ENCODE peak calls at places on chromosomes 13 and 19, in seven cellular contexts. One of them, this sample, is unnamed.

GRCh38 chr19:37059142-37059541 is 19.1 kb upstream of the ZNF420 start:
- DNase-seq in bronchial epithelial cell: no peak
- DNase-seq in GM23338: no peak
- DNase-seq in ovary: no peak
- DNase-seq in tibial nerve: no peak
- DNase-seq in endothelial cell: no peak
- DNase-seq in fibroblast of the aortic adventitia: no peak
- DNase-seq in this sample: no peak

GRCh38 chr19:41001243-41001971 is 10.3 kb downstream of the CYP2B6 start:
- DNase-seq in GM23338: peak
- DNase-seq in fibroblast of the aortic adventitia: no peak
- DNase-seq in ovary: no peak
- DNase-seq in endothelial cell: no peak
- DNase-seq in bronchial epithelial cell: no peak
- DNase-seq in tibial nerve: no peak
- DNase-seq in this sample: no peak

GRCh38 chr19:17821190-17821589 is at the start of gene INSL3:
- DNase-seq in endothelial cell: no peak
- DNase-seq in fibroblast of the aortic adventitia: no peak
- DNase-seq in GM23338: no peak
- DNase-seq in tibial nerve: no peak
- DNase-seq in ovary: no peak
- DNase-seq in bronchial epithelial cell: no peak
- DNase-seq in this sample: no peak

GRCh38 chr19:35788205-35788960 is 13.0 kb downstream of the ARHGAP33 start:
- DNase-seq in fibroblast of the aortic adventitia: no peak
- DNase-seq in GM23338: no peak
- DNase-seq in bronchial epithelial cell: no peak
- DNase-seq in ovary: no peak
- DNase-seq in endothelial cell: no peak
- DNase-seq in tibial nerve: no peak
- DNase-seq in this sample: no peak

GRCh38 chr19:17775991-17776803 is 18.7 kb upstream of the B3GNT3 start:
- DNase-seq in GM23338: no peak
- DNase-seq in fibroblast of the aortic adventitia: peak
- DNase-seq in bronchial epithelial cell: no peak
- DNase-seq in tibial nerve: no peak
- DNase-seq in endothelial cell: no peak
- DNase-seq in ovary: no peak
- DNase-seq in this sample: no peak

GRCh38 chr13:98622926-98623325 is 46.0 kb upstream of the STK24 start:
- DNase-seq in fibroblast of the aortic adventitia: no peak
- DNase-seq in bronchial epithelial cell: no peak
- DNase-seq in ovary: no peak
- DNase-seq in tibial nerve: no peak
- DNase-seq in endothelial cell: no peak
- DNase-seq in GM23338: no peak
- DNase-seq in this sample: no peak

GRCh38 chr13:114339779-114340534 is 25.7 kb downstream of the CHAMP1 start:
- DNase-seq in GM23338: peak
- DNase-seq in endothelial cell: no peak
- DNase-seq in bronchial epithelial cell: peak
- DNase-seq in ovary: no peak
- DNase-seq in tibial nerve: no peak
- DNase-seq in fibroblast of the aortic adventitia: peak
- DNase-seq in this sample: no peak

GRCh38 chr13:51452391-51453307 is at the start of gene INTS6:
- DNase-seq in endothelial cell: peak
- DNase-seq in GM23338: peak
- DNase-seq in bronchial epithelial cell: peak
- DNase-seq in fibroblast of the aortic adventitia: peak
- DNase-seq in ovary: peak
- DNase-seq in tibial nerve: peak
- DNase-seq in this sample: peak

GRCh38 chr19:35404879-35405622 is 34.2 kb downstream of the GPR42 start:
- DNase-seq in tibial nerve: no peak
- DNase-seq in GM23338: peak
- DNase-seq in ovary: no peak
- DNase-seq in fibroblast of the aortic adventitia: peak
- DNase-seq in endothelial cell: no peak
- DNase-seq in bronchial epithelial cell: peak
- DNase-seq in this sample: no peak

GRCh38 chr19:8614455-8614854 is 3.9 kb upstream of the ADAMTS10 start:
- DNase-seq in fibroblast of the aortic adventitia: no peak
- DNase-seq in GM23338: no peak
- DNase-seq in bronchial epithelial cell: no peak
- DNase-seq in ovary: no peak
- DNase-seq in tibial nerve: no peak
- DNase-seq in endothelial cell: no peak
- DNase-seq in this sample: no peak

DNA sequence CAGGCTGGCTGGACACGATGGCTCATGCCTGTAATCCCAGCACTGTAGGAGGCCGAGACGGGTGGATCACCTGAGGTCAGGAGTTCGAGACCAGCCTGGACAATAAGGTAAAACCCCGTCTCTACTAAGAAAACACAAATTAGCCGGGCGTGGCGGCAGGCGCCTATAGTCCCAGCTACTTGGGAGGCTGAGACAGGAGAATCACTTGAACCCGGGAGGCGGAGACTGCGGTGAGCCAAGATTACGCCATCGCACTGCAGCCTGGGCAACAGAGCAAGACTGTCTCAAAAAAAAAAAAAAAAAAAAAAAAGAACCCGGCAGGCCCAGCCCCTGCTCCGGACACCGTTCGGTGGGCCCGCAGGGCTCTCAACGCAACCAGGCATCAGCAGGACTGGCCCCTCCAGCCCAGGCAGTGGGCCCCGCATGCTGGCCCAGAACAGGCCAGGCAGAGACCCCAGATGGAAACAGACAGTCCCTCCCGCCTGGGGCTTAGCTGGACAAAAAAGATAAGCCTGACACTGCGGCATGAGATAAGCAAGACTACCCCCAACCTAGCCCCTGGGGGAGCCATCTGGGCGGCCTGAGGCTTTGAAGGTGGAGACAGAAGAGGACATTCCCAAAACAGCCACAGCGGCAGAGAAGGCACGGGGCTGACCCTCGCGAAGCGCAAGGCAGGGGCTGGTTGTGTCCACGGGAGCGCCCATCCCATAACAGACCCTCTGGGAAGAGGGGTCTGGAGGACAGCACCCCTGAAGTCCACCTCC is 11.6 kb downstream of the REXO1 start:
- DNase-seq in fibroblast of the aortic adventitia: no peak
- DNase-seq in tibial nerve: no peak
- DNase-seq in bronchial epithelial cell: no peak
- DNase-seq in ovary: no peak
- DNase-seq in GM23338: no peak
- DNase-seq in endothelial cell: no peak
- DNase-seq in this sample: no peak
- TF ChIP-seq CTCF in fibroblast of the aortic adventitia: no peak
- TF ChIP-seq CTCF in tibial nerve: no peak
- TF ChIP-seq CTCF in bronchial epithelial cell: no peak
- TF ChIP-seq CTCF in ovary: no peak
- TF ChIP-seq CTCF in GM23338: no peak
- TF ChIP-seq CTCF in endothelial cell: no peak
- TF ChIP-seq CTCF in this sample: no peak

DNA sequence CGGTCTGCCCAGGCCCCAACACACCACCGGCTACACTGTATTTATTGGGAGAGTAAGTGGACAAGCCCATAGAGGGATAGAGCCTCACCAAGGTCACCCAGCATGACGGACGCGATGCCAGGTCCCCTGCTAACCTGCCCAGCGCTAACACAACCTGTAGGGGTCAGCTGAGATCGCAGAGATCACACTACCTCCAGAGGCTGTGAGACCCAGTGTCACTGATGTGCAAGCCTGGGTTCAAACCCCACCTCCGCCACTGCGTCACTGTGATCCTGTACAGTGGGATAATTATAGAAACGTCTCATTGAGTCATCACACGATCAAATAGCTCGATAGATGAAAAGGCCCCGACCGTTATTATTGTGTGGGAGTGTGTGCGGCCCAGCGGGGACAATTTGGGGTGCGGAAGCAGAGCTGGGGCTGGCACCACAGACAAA is 10.6 kb upstream of the TLE2 start:
- DNase-seq in endothelial cell: no peak
- DNase-seq in GM23338: peak
- DNase-seq in bronchial epithelial cell: no peak
- DNase-seq in fibroblast of the aortic adventitia: no peak
- DNase-seq in tibial nerve: no peak
- DNase-seq in ovary: no peak
- DNase-seq in this sample: no peak
- TF ChIP-seq CTCF in endothelial cell: no peak
- TF ChIP-seq CTCF in GM23338: peak
- TF ChIP-seq CTCF in bronchial epithelial cell: no peak
- TF ChIP-seq CTCF in fibroblast of the aortic adventitia: no peak
- TF ChIP-seq CTCF in tibial nerve: no peak
- TF ChIP-seq CTCF in ovary: no peak
- TF ChIP-seq CTCF in this sample: no peak

DNA sequence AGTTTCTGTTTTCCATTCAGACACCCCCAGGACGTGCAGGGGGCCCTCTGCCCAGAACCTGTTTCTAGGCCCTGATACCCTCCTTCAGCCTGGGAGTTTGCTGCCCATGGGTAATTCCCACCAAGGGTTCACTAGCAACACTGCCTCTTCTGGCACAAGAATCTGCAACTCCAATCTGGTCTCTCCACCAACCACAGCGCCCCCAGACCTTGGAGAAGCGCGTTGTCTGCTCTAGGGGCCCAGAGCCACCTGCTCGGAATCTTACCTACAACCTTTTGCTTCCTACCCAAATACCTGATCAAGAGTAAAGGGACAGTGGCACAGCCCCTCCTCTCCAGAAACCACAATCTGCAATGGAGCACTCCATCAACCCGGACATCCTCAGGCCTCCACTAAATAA is 763 bp downstream of the ZNF180 start:
- DNase-seq in bronchial epithelial cell: no peak
- DNase-seq in GM23338: peak
- DNase-seq in ovary: no peak
- DNase-seq in fibroblast of the aortic adventitia: no peak
- DNase-seq in endothelial cell: no peak
- DNase-seq in tibial nerve: no peak
- DNase-seq in this sample: no peak
- TF ChIP-seq CTCF in bronchial epithelial cell: no peak
- TF ChIP-seq CTCF in GM23338: peak
- TF ChIP-seq CTCF in ovary: no peak
- TF ChIP-seq CTCF in fibroblast of the aortic adventitia: no peak
- TF ChIP-seq CTCF in endothelial cell: no peak
- TF ChIP-seq CTCF in tibial nerve: no peak
- TF ChIP-seq CTCF in this sample: no peak

GRCh38 chr13:21670006-21670882 is 629 bp upstream of the FGF9 start:
- DNase-seq in ovary: peak
- DNase-seq in tibial nerve: peak
- DNase-seq in endothelial cell: peak
- DNase-seq in fibroblast of the aortic adventitia: peak
- DNase-seq in bronchial epithelial cell: no peak
- DNase-seq in GM23338: peak
- DNase-seq in this sample: peak
- TF ChIP-seq CTCF in ovary: no peak
- TF ChIP-seq CTCF in tibial nerve: no peak
- TF ChIP-seq CTCF in endothelial cell: no peak
- TF ChIP-seq CTCF in fibroblast of the aortic adventitia: peak
- TF ChIP-seq CTCF in bronchial epithelial cell: peak
- TF ChIP-seq CTCF in GM23338: peak
- TF ChIP-seq CTCF in this sample: no peak

DNA sequence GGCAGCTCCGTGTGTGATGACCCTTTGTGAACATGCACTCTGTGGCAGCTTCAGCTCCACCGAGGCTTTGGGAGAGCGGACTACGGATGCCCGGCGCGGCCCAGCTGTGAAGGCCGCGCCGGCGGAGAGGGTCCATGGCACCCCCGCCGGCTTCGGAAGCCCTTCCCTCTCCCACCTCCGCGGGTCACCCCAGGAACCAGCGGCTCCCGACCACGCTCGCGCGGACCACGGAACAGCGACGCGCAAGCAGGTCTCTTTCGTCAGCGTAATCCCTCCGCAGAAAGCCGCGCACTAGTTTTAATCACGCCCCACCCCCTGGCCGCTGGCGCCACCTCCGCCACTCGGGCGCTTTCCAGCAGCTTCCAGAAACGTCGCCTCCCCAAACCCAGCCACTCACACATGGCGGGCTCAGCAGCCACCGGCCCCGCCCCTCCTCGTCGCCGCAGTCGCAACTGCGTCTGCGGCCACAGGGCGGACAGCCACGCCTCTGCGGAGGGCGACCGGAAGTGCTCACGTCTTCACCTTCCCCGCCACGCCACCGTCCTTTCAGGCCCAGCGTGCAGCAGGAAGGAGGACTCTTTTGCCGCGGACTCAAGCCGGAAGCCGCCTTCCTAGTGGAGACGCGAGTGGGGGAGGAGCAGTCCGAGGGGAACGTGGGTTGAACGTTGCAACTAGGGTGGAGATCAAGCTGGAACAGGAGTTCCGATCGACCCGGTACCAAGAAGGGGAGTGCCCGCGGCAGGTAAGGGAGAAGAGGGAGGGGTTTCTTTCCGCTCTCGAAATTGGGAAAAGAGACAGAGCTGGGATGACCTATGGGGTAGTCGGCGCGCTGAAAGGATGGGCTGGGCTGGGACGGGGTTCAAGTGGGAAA is at the start of gene USPL1:
- DNase-seq in tibial nerve: peak
- DNase-seq in bronchial epithelial cell: peak
- DNase-seq in GM23338: peak
- DNase-seq in endothelial cell: peak
- DNase-seq in fibroblast of the aortic adventitia: peak
- DNase-seq in ovary: peak
- DNase-seq in this sample: peak
- TF ChIP-seq CTCF in tibial nerve: peak
- TF ChIP-seq CTCF in bronchial epithelial cell: peak
- TF ChIP-seq CTCF in GM23338: no peak
- TF ChIP-seq CTCF in endothelial cell: no peak
- TF ChIP-seq CTCF in fibroblast of the aortic adventitia: peak
- TF ChIP-seq CTCF in ovary: peak
- TF ChIP-seq CTCF in this sample: peak

GRCh38 chr13:80276371-80277289 is 64.3 kb downstream of the SPRY2 start:
- DNase-seq in fibroblast of the aortic adventitia: no peak
- DNase-seq in bronchial epithelial cell: peak
- DNase-seq in ovary: no peak
- DNase-seq in tibial nerve: peak
- DNase-seq in GM23338: peak
- DNase-seq in endothelial cell: peak
- DNase-seq in this sample: no peak
- TF ChIP-seq CTCF in fibroblast of the aortic adventitia: no peak
- TF ChIP-seq CTCF in bronchial epithelial cell: no peak
- TF ChIP-seq CTCF in ovary: no peak
- TF ChIP-seq CTCF in tibial nerve: no peak
- TF ChIP-seq CTCF in GM23338: peak
- TF ChIP-seq CTCF in endothelial cell: peak
- TF ChIP-seq CTCF in this sample: no peak

GRCh38 chr19:21202865-21203494 is 61.1 kb downstream of the ZNF431 start:
- DNase-seq in fibroblast of the aortic adventitia: peak
- DNase-seq in ovary: no peak
- DNase-seq in bronchial epithelial cell: peak
- DNase-seq in GM23338: peak
- DNase-seq in endothelial cell: peak
- DNase-seq in tibial nerve: peak
- DNase-seq in this sample: no peak
- TF ChIP-seq CTCF in fibroblast of the aortic adventitia: peak
- TF ChIP-seq CTCF in ovary: no peak
- TF ChIP-seq CTCF in bronchial epithelial cell: peak
- TF ChIP-seq CTCF in GM23338: peak
- TF ChIP-seq CTCF in endothelial cell: peak
- TF ChIP-seq CTCF in tibial nerve: peak
- TF ChIP-seq CTCF in this sample: peak

GRCh38 chr19:51346742-51347141 is 4.8 kb upstream of the VSIG10L start:
- DNase-seq in fibroblast of the aortic adventitia: no peak
- DNase-seq in GM23338: no peak
- DNase-seq in bronchial epithelial cell: no peak
- DNase-seq in ovary: no peak
- DNase-seq in endothelial cell: no peak
- DNase-seq in tibial nerve: no peak
- DNase-seq in this sample: no peak
- TF ChIP-seq CTCF in fibroblast of the aortic adventitia: no peak
- TF ChIP-seq CTCF in GM23338: peak
- TF ChIP-seq CTCF in bronchial epithelial cell: no peak
- TF ChIP-seq CTCF in ovary: no peak
- TF ChIP-seq CTCF in endothelial cell: no peak
- TF ChIP-seq CTCF in tibial nerve: no peak
- TF ChIP-seq CTCF in this sample: no peak